ENCODE peak calls at places on chromosomes 5 and 9, in four cellular contexts. One of them, this sample, is unnamed.

GRCh38 chr5:135534609-135535419 is 950 bp downstream of the NEUROG1 start:
- DNase-seq in HepG2: no peak
- DNase-seq in ureter: no peak
- DNase-seq in body of pancreas: no peak
- DNase-seq in this sample: no peak

GRCh38 chr9:137384116-137384756 is 38.7 kb downstream of the EXD3 start:
- DNase-seq in HepG2: no peak
- DNase-seq in ureter: no peak
- DNase-seq in body of pancreas: no peak
- DNase-seq in this sample: no peak

GRCh38 chr9:94648191-94648590 is 8.9 kb upstream of the FBP1 start:
- DNase-seq in ureter: no peak
- DNase-seq in HepG2: no peak
- DNase-seq in body of pancreas: no peak
- DNase-seq in this sample: no peak

GRCh38 chr5:88118179-88118578 is 150.5 kb downstream of the TMEM161B start:
- DNase-seq in body of pancreas: no peak
- DNase-seq in HepG2: peak
- DNase-seq in ureter: no peak
- DNase-seq in this sample: no peak

GRCh38 chr5:177967221-177967887 is 28.7 kb downstream of the PROP1 start:
- DNase-seq in HepG2: no peak
- DNase-seq in ureter: no peak
- DNase-seq in body of pancreas: no peak
- DNase-seq in this sample: no peak

GRCh38 chr9:128607642-128608350 is 48.9 kb downstream of the DYNC2I2 start:
- DNase-seq in ureter: peak
- DNase-seq in body of pancreas: peak
- DNase-seq in HepG2: no peak
- DNase-seq in this sample: peak

GRCh38 chr5:60066502-60066901 is 173.0 kb upstream of the PDE4D start:
- DNase-seq in body of pancreas: no peak
- DNase-seq in ureter: no peak
- DNase-seq in HepG2: no peak
- DNase-seq in this sample: no peak

GRCh38 chr9:95014917-95015316 is 288.4 kb downstream of the AOPEP start:
- DNase-seq in HepG2: no peak
- DNase-seq in body of pancreas: no peak
- DNase-seq in ureter: no peak
- DNase-seq in this sample: no peak

GRCh38 chr9:111938427-111938800 is 41.8 kb downstream of the UGCG start:
- DNase-seq in ureter: no peak
- DNase-seq in HepG2: no peak
- DNase-seq in body of pancreas: no peak
- DNase-seq in this sample: no peak

GRCh38 chr9:89635007-89635742 is 30.4 kb downstream of the GADD45G start:
- DNase-seq in ureter: no peak
- DNase-seq in body of pancreas: peak
- DNase-seq in HepG2: no peak
- DNase-seq in this sample: peak

GRCh38 chr5:177427919-177428573 is 1.6 kb downstream of the GRK6 start:
- DNase-seq in HepG2: no peak
- DNase-seq in ureter: no peak
- DNase-seq in body of pancreas: no peak
- DNase-seq in this sample: no peak

GRCh38 chr9:132288956-132289355 is 65.8 kb downstream of the SETX start:
- DNase-seq in ureter: no peak
- DNase-seq in body of pancreas: no peak
- DNase-seq in HepG2: no peak
- DNase-seq in this sample: no peak

GRCh38 chr5:94540856-94541494 is 77.4 kb downstream of the KIAA0825 start:
- DNase-seq in HepG2: no peak
- DNase-seq in body of pancreas: no peak
- DNase-seq in ureter: no peak
- DNase-seq in this sample: no peak

GRCh38 chr9:70044450-70045307 is 1.0 kb downstream of the MAMDC2 start:
- DNase-seq in HepG2: no peak
- DNase-seq in ureter: no peak
- DNase-seq in body of pancreas: no peak
- DNase-seq in this sample: no peak

GRCh38 chr5:39758426-39758825 is 333.6 kb upstream of the DAB2 start:
- DNase-seq in body of pancreas: no peak
- DNase-seq in HepG2: no peak
- DNase-seq in ureter: no peak
- DNase-seq in this sample: no peak

GRCh38 chr5:39520232-39520572 is 95.4 kb upstream of the DAB2 start:
- DNase-seq in body of pancreas: no peak
- DNase-seq in ureter: no peak
- DNase-seq in HepG2: no peak
- DNase-seq in this sample: no peak

GRCh38 chr5:42005561-42006153 is 80.6 kb downstream of the FBXO4 start:
- DNase-seq in body of pancreas: no peak
- DNase-seq in ureter: no peak
- DNase-seq in HepG2: peak
- DNase-seq in this sample: no peak

GRCh38 chr5:191949-192690 is 825 bp downstream of the LRRC14B start:
- DNase-seq in ureter: no peak
- DNase-seq in body of pancreas: no peak
- DNase-seq in HepG2: no peak
- DNase-seq in this sample: no peak

GRCh38 chr5:76174101-76174500 is 90.9 kb downstream of the SV2C start:
- DNase-seq in HepG2: no peak
- DNase-seq in body of pancreas: no peak
- DNase-seq in ureter: no peak
- DNase-seq in this sample: no peak

GRCh38 chr5:87120518-87121314 is 147.0 kb upstream of the RASA1 start:
- DNase-seq in body of pancreas: peak
- DNase-seq in HepG2: no peak
- DNase-seq in ureter: no peak
- DNase-seq in this sample: no peak

GRCh38 chr9:132556226-132556625 is 26.2 kb upstream of the BARHL1 start:
- DNase-seq in ureter: no peak
- DNase-seq in HepG2: no peak
- DNase-seq in body of pancreas: no peak
- DNase-seq in this sample: no peak

GRCh38 chr5:10524376-10525123 is 39.3 kb upstream of the ANKRD33B start:
- DNase-seq in ureter: no peak
- DNase-seq in body of pancreas: no peak
- DNase-seq in HepG2: no peak
- DNase-seq in this sample: no peak

GRCh38 chr5:135073771-135074345 is 39.8 kb upstream of the PITX1 start:
- DNase-seq in body of pancreas: no peak
- DNase-seq in ureter: no peak
- DNase-seq in HepG2: no peak
- DNase-seq in this sample: no peak

GRCh38 chr5:68426609-68427008 is 211.1 kb downstream of the PIK3R1 start:
- DNase-seq in body of pancreas: no peak
- DNase-seq in HepG2: no peak
- DNase-seq in ureter: no peak
- DNase-seq in this sample: no peak

GRCh38 chr5:84239509-84239908 is 145.2 kb downstream of the EDIL3 start:
- DNase-seq in body of pancreas: no peak
- DNase-seq in ureter: no peak
- DNase-seq in HepG2: no peak
- DNase-seq in this sample: no peak

GRCh38 chr5:54090495-54091084 is 219.8 kb downstream of the ARL15 start:
- DNase-seq in body of pancreas: no peak
- DNase-seq in HepG2: peak
- DNase-seq in ureter: no peak
- DNase-seq in this sample: no peak

GRCh38 chr5:463952-464351 is 21.0 kb downstream of the EXOC3 start:
- DNase-seq in ureter: no peak
- DNase-seq in HepG2: no peak
- DNase-seq in body of pancreas: no peak
- DNase-seq in this sample: no peak

GRCh38 chr9:18606281-18606680 is 132.3 kb downstream of the ADAMTSL1 start:
- DNase-seq in HepG2: no peak
- DNase-seq in ureter: no peak
- DNase-seq in body of pancreas: no peak
- DNase-seq in this sample: no peak

GRCh38 chr5:79318935-79319614 is 83.1 kb downstream of the JMY start:
- DNase-seq in HepG2: no peak
- DNase-seq in ureter: no peak
- DNase-seq in body of pancreas: no peak
- DNase-seq in this sample: no peak

GRCh38 chr9:5566054-5566618 is 55.8 kb downstream of the PDCD1LG2 start:
- DNase-seq in ureter: no peak
- DNase-seq in HepG2: no peak
- DNase-seq in body of pancreas: no peak
- DNase-seq in this sample: no peak

GRCh38 chr9:93082841-93083411 is 13.1 kb upstream of the CARD19 start:
- DNase-seq in HepG2: no peak
- DNase-seq in ureter: peak
- DNase-seq in body of pancreas: no peak
- DNase-seq in this sample: no peak